ENCODE peak calls at places on chromosome 11, in ten cellular contexts. One of them, this sample, is unnamed.

GRCh38 chr11:116420770-116421528 is 351.8 kb downstream of the BUD13 start:
- DNase-seq in suprapubic skin: no peak
- DNase-seq in stomach: peak; percentile 31
- DNase-seq in esophagus squamous epithelium: no peak
- DNase-seq in testis: peak; percentile 59
- DNase-seq in adrenal gland: no peak
- DNase-seq in endothelial cell of umbilical vein: no peak
- DNase-seq in body of pancreas: no peak
- DNase-seq in gastrocnemius medialis: no peak
- DNase-seq in IMR-90: no peak
- DNase-seq in this sample: no peak

GRCh38 chr11:3853935-3854659 is 1.4 kb upstream of the STIM1 start:
- DNase-seq in endothelial cell of umbilical vein: no peak
- DNase-seq in gastrocnemius medialis: peak; percentile 82
- DNase-seq in IMR-90: no peak
- DNase-seq in testis: peak; percentile 51
- DNase-seq in adrenal gland: no peak
- DNase-seq in suprapubic skin: peak; percentile 85
- DNase-seq in body of pancreas: peak; percentile 45
- DNase-seq in stomach: peak; percentile 39
- DNase-seq in esophagus squamous epithelium: no peak
- DNase-seq in this sample: peak; percentile 47

GRCh38 chr11:65110354-65110861 is 1.3 kb upstream of the TM7SF2 start:
- DNase-seq in gastrocnemius medialis: peak; percentile 63
- DNase-seq in esophagus squamous epithelium: peak; percentile 61
- DNase-seq in IMR-90: peak; percentile 74
- DNase-seq in testis: peak; percentile 93
- DNase-seq in stomach: peak; percentile 93
- DNase-seq in suprapubic skin: peak; percentile 94
- DNase-seq in body of pancreas: peak; percentile 89
- DNase-seq in endothelial cell of umbilical vein: peak; percentile 87
- DNase-seq in adrenal gland: peak; percentile 89
- DNase-seq in this sample: peak; percentile 82

GRCh38 chr11:121488641-121489040 is 35.9 kb upstream of the SORL1-AS1 start:
- DNase-seq in esophagus squamous epithelium: no peak
- DNase-seq in body of pancreas: no peak
- DNase-seq in IMR-90: no peak
- DNase-seq in endothelial cell of umbilical vein: no peak
- DNase-seq in adrenal gland: no peak
- DNase-seq in testis: no peak
- DNase-seq in suprapubic skin: no peak
- DNase-seq in stomach: no peak
- DNase-seq in gastrocnemius medialis: no peak
- DNase-seq in this sample: no peak

GRCh38 chr11:31816467-31817053 is 5.4 kb upstream of the PAX6 start:
- DNase-seq in gastrocnemius medialis: no peak
- DNase-seq in body of pancreas: no peak
- DNase-seq in adrenal gland: no peak
- DNase-seq in esophagus squamous epithelium: no peak
- DNase-seq in stomach: no peak
- DNase-seq in suprapubic skin: no peak
- DNase-seq in testis: no peak
- DNase-seq in endothelial cell of umbilical vein: no peak
- DNase-seq in IMR-90: no peak
- DNase-seq in this sample: no peak

GRCh38 chr11:28146123-28146751 is 38.0 kb downstream of the METTL15 start:
- DNase-seq in suprapubic skin: no peak
- DNase-seq in gastrocnemius medialis: no peak
- DNase-seq in esophagus squamous epithelium: no peak
- DNase-seq in IMR-90: peak; percentile 92
- DNase-seq in testis: no peak
- DNase-seq in stomach: no peak
- DNase-seq in body of pancreas: no peak
- DNase-seq in endothelial cell of umbilical vein: peak; percentile 87
- DNase-seq in adrenal gland: peak; percentile 49
- DNase-seq in this sample: no peak

GRCh38 chr11:134740590-134741342 is 328.7 kb upstream of the B3GAT1 start:
- DNase-seq in IMR-90: no peak
- DNase-seq in stomach: no peak
- DNase-seq in testis: no peak
- DNase-seq in endothelial cell of umbilical vein: no peak
- DNase-seq in body of pancreas: no peak
- DNase-seq in adrenal gland: no peak
- DNase-seq in esophagus squamous epithelium: no peak
- DNase-seq in suprapubic skin: peak; percentile 5
- DNase-seq in gastrocnemius medialis: no peak
- DNase-seq in this sample: no peak

GRCh38 chr11:118443590-118444218 is 7.4 kb downstream of the KMT2A start:
- DNase-seq in IMR-90: no peak
- DNase-seq in adrenal gland: no peak
- DNase-seq in testis: no peak
- DNase-seq in suprapubic skin: no peak
- DNase-seq in body of pancreas: no peak
- DNase-seq in stomach: no peak
- DNase-seq in gastrocnemius medialis: no peak
- DNase-seq in esophagus squamous epithelium: no peak
- DNase-seq in endothelial cell of umbilical vein: no peak
- DNase-seq in this sample: no peak

GRCh38 chr11:65891180-65892136 is 985 bp downstream of the CCDC85B start:
- DNase-seq in stomach: no peak
- DNase-seq in body of pancreas: no peak
- DNase-seq in testis: peak; percentile 49
- DNase-seq in esophagus squamous epithelium: no peak
- DNase-seq in endothelial cell of umbilical vein: peak; percentile 89
- DNase-seq in suprapubic skin: no peak
- DNase-seq in gastrocnemius medialis: no peak
- DNase-seq in IMR-90: no peak
- DNase-seq in adrenal gland: peak; percentile 51
- DNase-seq in this sample: peak; percentile 85

GRCh38 chr11:44264761-44265160 is 45.2 kb downstream of the ALX4 start:
- DNase-seq in suprapubic skin: no peak
- DNase-seq in adrenal gland: no peak
- DNase-seq in endothelial cell of umbilical vein: no peak
- DNase-seq in gastrocnemius medialis: no peak
- DNase-seq in esophagus squamous epithelium: no peak
- DNase-seq in testis: no peak
- DNase-seq in IMR-90: no peak
- DNase-seq in body of pancreas: no peak
- DNase-seq in stomach: no peak
- DNase-seq in this sample: no peak

GRCh38 chr11:116294630-116295029 is 478.2 kb downstream of the BUD13 start:
- DNase-seq in suprapubic skin: no peak
- DNase-seq in adrenal gland: no peak
- DNase-seq in IMR-90: peak; percentile 32
- DNase-seq in body of pancreas: no peak
- DNase-seq in gastrocnemius medialis: no peak
- DNase-seq in testis: no peak
- DNase-seq in esophagus squamous epithelium: no peak
- DNase-seq in endothelial cell of umbilical vein: peak; percentile 35
- DNase-seq in stomach: no peak
- DNase-seq in this sample: no peak

GRCh38 chr11:69703711-69704507 is at the start of gene FGF19:
- DNase-seq in stomach: no peak
- DNase-seq in endothelial cell of umbilical vein: no peak
- DNase-seq in IMR-90: no peak
- DNase-seq in suprapubic skin: no peak
- DNase-seq in body of pancreas: no peak
- DNase-seq in esophagus squamous epithelium: no peak
- DNase-seq in gastrocnemius medialis: no peak
- DNase-seq in adrenal gland: no peak
- DNase-seq in testis: no peak
- DNase-seq in this sample: no peak

DNA sequence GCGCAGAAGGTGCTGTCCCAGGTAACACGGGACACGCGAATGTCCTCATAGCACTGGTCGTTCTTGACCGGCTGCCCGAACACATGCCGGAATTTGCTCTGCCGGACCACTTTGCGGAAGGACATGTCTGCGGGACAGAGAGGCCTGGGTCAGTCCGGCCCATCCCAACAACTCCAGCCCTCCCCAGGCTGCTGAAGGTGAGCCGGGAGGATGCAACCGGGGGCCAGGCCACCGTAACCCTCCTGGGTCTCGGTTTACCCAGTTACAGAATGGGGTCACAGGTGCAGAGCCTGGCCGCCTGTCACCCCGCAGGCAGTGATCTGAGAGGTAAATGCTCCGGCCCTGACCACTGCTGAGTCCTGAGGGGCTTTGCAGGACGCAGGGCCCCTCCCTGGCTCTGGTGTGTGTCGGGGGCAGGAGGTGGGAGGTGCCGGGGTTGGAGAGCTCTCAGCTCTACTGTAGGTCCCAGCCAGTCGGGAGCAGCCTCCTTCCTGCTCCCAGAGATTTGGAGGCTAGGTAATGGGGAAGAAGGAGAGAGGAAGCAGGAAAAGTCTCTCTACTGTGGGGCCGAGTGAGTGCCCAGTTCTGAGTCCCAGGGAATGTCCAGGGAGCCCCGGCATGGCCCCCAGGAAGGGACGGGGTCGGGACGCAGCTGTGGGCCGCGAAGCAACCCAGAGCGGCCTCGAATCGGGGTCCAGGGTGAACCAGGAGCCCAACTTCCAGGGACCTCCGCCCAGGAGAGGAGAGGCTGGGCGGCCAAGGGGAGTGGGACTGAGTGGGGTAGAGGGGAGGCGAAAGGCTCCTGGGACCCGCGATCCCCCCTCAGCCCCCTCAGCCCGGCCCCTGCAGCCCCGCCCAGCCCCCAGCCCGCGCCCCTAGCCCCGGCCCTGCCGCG is 525 bp downstream of the CORO1B start:
- DNase-seq in suprapubic skin: no peak
- DNase-seq in endothelial cell of umbilical vein: no peak
- DNase-seq in esophagus squamous epithelium: no peak
- DNase-seq in gastrocnemius medialis: no peak
- DNase-seq in stomach: no peak
- DNase-seq in body of pancreas: no peak
- DNase-seq in testis: no peak
- DNase-seq in IMR-90: no peak
- DNase-seq in adrenal gland: no peak
- DNase-seq in this sample: no peak
- TF ChIP-seq POLR2A in suprapubic skin: no peak
- TF ChIP-seq POLR2A in endothelial cell of umbilical vein: no peak
- TF ChIP-seq POLR2A in esophagus squamous epithelium: no peak
- TF ChIP-seq POLR2A in gastrocnemius medialis: no peak
- TF ChIP-seq POLR2A in stomach: no peak
- TF ChIP-seq POLR2A in body of pancreas: no peak
- TF ChIP-seq POLR2A in testis: no peak
- TF ChIP-seq POLR2A in IMR-90: no peak
- TF ChIP-seq POLR2A in adrenal gland: no peak
- TF ChIP-seq POLR2A in this sample: no peak

GRCh38 chr11:110471315-110471714 is 41.6 kb downstream of the FDX1 start:
- DNase-seq in stomach: no peak
- DNase-seq in gastrocnemius medialis: no peak
- DNase-seq in testis: no peak
- DNase-seq in esophagus squamous epithelium: no peak
- DNase-seq in endothelial cell of umbilical vein: no peak
- DNase-seq in IMR-90: peak; percentile 75
- DNase-seq in adrenal gland: no peak
- DNase-seq in body of pancreas: no peak
- DNase-seq in suprapubic skin: no peak
- DNase-seq in this sample: no peak
- H3K27ac ChIP-seq in stomach: no peak overlapping the region
- H3K27ac ChIP-seq in gastrocnemius medialis: no peak overlapping the region
- H3K27ac ChIP-seq in testis: no peak overlapping the region
- H3K27ac ChIP-seq in esophagus squamous epithelium: no peak overlapping the region
- H3K27ac ChIP-seq in endothelial cell of umbilical vein: no peak overlapping the region
- H3K27ac ChIP-seq in IMR-90: peak overlapping the region; percentile 79
- H3K27ac ChIP-seq in adrenal gland: peak overlapping the region; percentile 78
- H3K27ac ChIP-seq in body of pancreas: no peak overlapping the region
- H3K27ac ChIP-seq in suprapubic skin: no peak overlapping the region
- H3K27ac ChIP-seq in this sample: no peak overlapping the region

GRCh38 chr11:1303973-1304372 is 5.5 kb downstream of the TOLLIP start:
- DNase-seq in body of pancreas: peak; percentile 81
- DNase-seq in endothelial cell of umbilical vein: no peak
- DNase-seq in adrenal gland: peak; percentile 54
- DNase-seq in stomach: peak; percentile 80
- DNase-seq in suprapubic skin: peak; percentile 57
- DNase-seq in IMR-90: no peak
- DNase-seq in gastrocnemius medialis: no peak
- DNase-seq in testis: peak; percentile 83
- DNase-seq in esophagus squamous epithelium: no peak
- DNase-seq in this sample: no peak

GRCh38 chr11:1306186-1307162 is 3.0 kb downstream of the TOLLIP start:
- DNase-seq in adrenal gland: no peak
- DNase-seq in esophagus squamous epithelium: no peak
- DNase-seq in body of pancreas: no peak
- DNase-seq in testis: no peak
- DNase-seq in stomach: peak; percentile 20
- DNase-seq in gastrocnemius medialis: no peak
- DNase-seq in IMR-90: no peak
- DNase-seq in suprapubic skin: peak; percentile 64
- DNase-seq in endothelial cell of umbilical vein: no peak
- DNase-seq in this sample: no peak

GRCh38 chr11:1305558-1306056 is 3.8 kb downstream of the TOLLIP start:
- DNase-seq in endothelial cell of umbilical vein: no peak
- DNase-seq in body of pancreas: peak; percentile 48
- DNase-seq in esophagus squamous epithelium: no peak
- DNase-seq in IMR-90: no peak
- DNase-seq in testis: no peak
- DNase-seq in stomach: peak; percentile 25
- DNase-seq in adrenal gland: no peak
- DNase-seq in suprapubic skin: peak; percentile 56
- DNase-seq in gastrocnemius medialis: no peak
- DNase-seq in this sample: no peak

GRCh38 chr11:1304376-1304775 is 5.1 kb downstream of the TOLLIP start:
- DNase-seq in testis: peak; percentile 85
- DNase-seq in endothelial cell of umbilical vein: peak; percentile 44
- DNase-seq in adrenal gland: no peak
- DNase-seq in suprapubic skin: peak; percentile 55
- DNase-seq in gastrocnemius medialis: no peak
- DNase-seq in IMR-90: no peak
- DNase-seq in body of pancreas: peak; percentile 83
- DNase-seq in stomach: peak; percentile 73
- DNase-seq in esophagus squamous epithelium: no peak
- DNase-seq in this sample: no peak

GRCh38 chr11:1305063-1305495 is 4.4 kb downstream of the TOLLIP start:
- DNase-seq in suprapubic skin: peak; percentile 60
- DNase-seq in body of pancreas: no peak
- DNase-seq in adrenal gland: no peak
- DNase-seq in esophagus squamous epithelium: no peak
- DNase-seq in endothelial cell of umbilical vein: no peak
- DNase-seq in stomach: peak; percentile 24
- DNase-seq in IMR-90: no peak
- DNase-seq in gastrocnemius medialis: no peak
- DNase-seq in testis: no peak
- DNase-seq in this sample: no peak
- H3K4me1 ChIP-seq in suprapubic skin: peaks cover 83% of the 10 kb centered on the region
- H3K4me1 ChIP-seq in body of pancreas: peaks cover 88% of the 10 kb centered on the region
- H3K4me1 ChIP-seq in adrenal gland: peaks cover 21% of the 10 kb centered on the region
- H3K4me1 ChIP-seq in esophagus squamous epithelium: peaks cover 94% of the 10 kb centered on the region
- H3K4me1 ChIP-seq in endothelial cell of umbilical vein: peaks cover 12% of the 10 kb centered on the region
- H3K4me1 ChIP-seq in stomach: peaks cover 92% of the 10 kb centered on the region
- H3K4me1 ChIP-seq in IMR-90: peaks cover 4% of the 10 kb centered on the region
- H3K4me1 ChIP-seq in gastrocnemius medialis: peaks cover 53% of the 10 kb centered on the region
- H3K4me1 ChIP-seq in testis: peaks cover 69% of the 10 kb centered on the region
- H3K4me1 ChIP-seq in this sample: peaks cover 52% of the 10 kb centered on the region

DNA sequence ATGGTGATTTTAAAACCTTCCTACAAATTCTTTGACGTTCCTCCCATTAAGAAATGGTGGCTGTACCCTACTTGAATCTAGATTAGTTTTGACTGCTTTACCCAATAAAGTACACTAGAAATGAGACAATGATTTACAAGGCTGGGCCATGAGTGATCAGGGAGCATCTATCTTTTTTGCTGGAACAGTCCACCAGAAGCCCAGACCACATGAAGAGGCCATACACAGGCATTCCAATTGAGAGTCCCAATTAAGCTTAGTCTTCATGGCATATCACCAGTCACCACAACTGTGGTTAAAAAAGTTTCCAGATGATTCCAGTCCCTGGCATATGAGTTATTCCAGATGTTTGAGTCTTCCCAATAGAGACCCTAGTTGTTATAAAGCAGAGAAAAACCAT is 39.5 kb downstream of the FAM76B start:
- DNase-seq in gastrocnemius medialis: no peak
- DNase-seq in suprapubic skin: no peak
- DNase-seq in esophagus squamous epithelium: no peak
- DNase-seq in body of pancreas: no peak
- DNase-seq in testis: no peak
- DNase-seq in IMR-90: no peak
- DNase-seq in endothelial cell of umbilical vein: no peak
- DNase-seq in adrenal gland: no peak
- DNase-seq in stomach: no peak
- DNase-seq in this sample: no peak
- TF ChIP-seq POLR2A in gastrocnemius medialis: no peak
- TF ChIP-seq POLR2A in suprapubic skin: no peak
- TF ChIP-seq POLR2A in esophagus squamous epithelium: no peak
- TF ChIP-seq POLR2A in body of pancreas: no peak
- TF ChIP-seq POLR2A in testis: no peak
- TF ChIP-seq POLR2A in IMR-90: no peak
- TF ChIP-seq POLR2A in endothelial cell of umbilical vein: no peak
- TF ChIP-seq POLR2A in adrenal gland: no peak
- TF ChIP-seq POLR2A in stomach: no peak
- TF ChIP-seq POLR2A in this sample: no peak

This sample was measured in heart left ventricle.